ENCODE peak calls at places on chromosome 16, in five cellular contexts. C, S, L, E and Z are unnamed samples.

GRCh38 chr16:31016018-31016417 is 5.6 kb upstream of the STX1B start:
- DNase-seq in S (no peak), L (no peak), E (no peak), C (no peak), Z (no peak)

GRCh38 chr16:23274968-23275367 is 27.1 kb upstream of the SCNN1B start:
- DNase-seq in L (no peak), E (no peak), C (no peak), S (no peak), Z (no peak)

GRCh38 chr16:82630688-82631087 is 3.9 kb downstream of the CDH13 start:
- DNase-seq in E (peak), L (no peak), S (no peak), C (peak), Z (peak)

GRCh38 chr16:75559564-75560372 is 3.7 kb upstream of the TMEM231 start:
- DNase-seq in S (no peak), L (no peak), C (no peak), E (peak), Z (no peak)

GRCh38 chr16:35431829-35432663 is 1972.6 kb downstream of the TP53TG3F start:
- DNase-seq in C (no peak), S (no peak), L (no peak), E (no peak), Z (no peak)

GRCh38 chr16:4499196-4499555 is 23.0 kb downstream of the HMOX2 start:
- DNase-seq in E (no peak), L (no peak), C (no peak), S (no peak), Z (no peak)

GRCh38 chr16:11597268-11597690 is 10.6 kb upstream of the LITAF start:
- DNase-seq in L (no peak), C (no peak), S (peak), E (no peak), Z (no peak)

GRCh38 chr16:53323924-53324323 is 110.3 kb upstream of the RBL2 start:
- DNase-seq in L (no peak), C (no peak), S (no peak), E (no peak), Z (no peak)

GRCh38 chr16:12141073-12141472 is 164.5 kb downstream of the SNX29 start:
- DNase-seq in S (no peak), L (no peak), C (no peak), E (peak), Z (no peak)

GRCh38 chr16:16183562-16183961 is 39.7 kb downstream of the ABCC6 start:
- DNase-seq in E (no peak), C (no peak), L (no peak), S (no peak), Z (no peak)

GRCh38 chr16:12802661-12803060 is 1.0 kb downstream of the CPPED1 start:
- DNase-seq in E (no peak), C (no peak), L (no peak), S (no peak), Z (no peak)

GRCh38 chr16:79648846-79649245 is 48.3 kb upstream of the MAF start:
- DNase-seq in C (no peak), L (no peak), S (no peak), E (no peak), Z (no peak)

GRCh38 chr16:79656537-79657115 is 56.1 kb upstream of the MAF start:
- DNase-seq in E (no peak), C (no peak), L (no peak), S (no peak), Z (no peak)

GRCh38 chr16:79651363-79651762 is 50.8 kb upstream of the MAF start:
- DNase-seq in L (peak), S (no peak), C (no peak), E (peak), Z (peak)

GRCh38 chr16:79658301-79659001 is 57.9 kb upstream of the MAF start:
- DNase-seq in L (no peak), E (peak), C (no peak), S (no peak), Z (peak)

DNA sequence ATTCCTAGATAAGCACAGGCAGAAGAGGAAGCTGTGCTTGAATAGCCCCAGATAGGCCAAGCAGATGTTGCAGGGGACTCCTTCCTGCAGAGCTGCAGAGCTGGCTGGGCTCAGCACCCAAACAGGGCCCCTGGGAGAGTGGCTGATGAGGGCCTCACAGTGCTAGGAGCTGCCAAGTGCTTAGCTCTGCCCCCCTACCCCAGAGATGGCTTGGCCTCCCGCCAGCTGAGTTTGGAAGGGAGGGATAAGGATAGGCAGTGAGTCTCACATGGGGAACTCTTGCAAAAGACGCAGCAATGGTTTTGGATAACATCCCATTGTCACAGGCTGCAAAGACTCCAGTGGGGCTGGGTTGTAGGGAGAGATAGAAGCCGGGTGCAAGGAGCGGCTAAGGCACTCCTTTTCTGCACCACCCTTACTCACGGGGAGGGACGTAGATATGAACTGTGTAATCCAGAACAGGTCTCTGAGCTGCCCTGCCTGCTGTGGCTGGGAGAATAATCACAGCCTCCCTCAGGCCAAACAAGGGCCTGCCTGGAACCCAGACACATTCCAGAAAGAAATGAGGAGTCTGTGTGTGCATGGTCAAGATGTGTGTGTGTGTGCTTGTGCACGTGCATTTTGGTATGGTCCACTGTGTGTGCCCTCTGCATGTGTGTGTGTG is 52.9 kb upstream of the MAF start:
- DNase-seq in L (no peak), C (no peak), E (no peak), S (no peak), Z (peak)
- TF ChIP-seq CTCF in L (no peak), C (no peak), E (no peak), S (no peak), Z (no peak)

GRCh38 chr16:55433535-55433934 is 45.5 kb upstream of the MMP2 start:
- DNase-seq in C (no peak), L (no peak), S (no peak), E (no peak), Z (no peak)
- H3K27ac ChIP-seq in C (no peak), L (no peak), S (no peak), E (no peak), Z (no peak)

GRCh38 chr16:88402551-88402950 is 19.8 kb downstream of the ZNF469 start:
- DNase-seq in C (no peak), L (no peak), S (no peak), E (no peak), Z (no peak)

GRCh38 chr16:88404769-88405168 is 22.0 kb downstream of the ZNF469 start:
- DNase-seq in S (no peak), C (no peak), E (no peak), L (no peak), Z (no peak)

GRCh38 chr16:88401604-88402246 is 19.0 kb downstream of the ZNF469 start:
- DNase-seq in C (no peak), E (no peak), S (no peak), L (no peak), Z (no peak)

GRCh38 chr16:88405325-88406060 is 22.7 kb downstream of the ZNF469 start:
- DNase-seq in C (no peak), S (no peak), E (peak), L (no peak), Z (no peak)

DNA sequence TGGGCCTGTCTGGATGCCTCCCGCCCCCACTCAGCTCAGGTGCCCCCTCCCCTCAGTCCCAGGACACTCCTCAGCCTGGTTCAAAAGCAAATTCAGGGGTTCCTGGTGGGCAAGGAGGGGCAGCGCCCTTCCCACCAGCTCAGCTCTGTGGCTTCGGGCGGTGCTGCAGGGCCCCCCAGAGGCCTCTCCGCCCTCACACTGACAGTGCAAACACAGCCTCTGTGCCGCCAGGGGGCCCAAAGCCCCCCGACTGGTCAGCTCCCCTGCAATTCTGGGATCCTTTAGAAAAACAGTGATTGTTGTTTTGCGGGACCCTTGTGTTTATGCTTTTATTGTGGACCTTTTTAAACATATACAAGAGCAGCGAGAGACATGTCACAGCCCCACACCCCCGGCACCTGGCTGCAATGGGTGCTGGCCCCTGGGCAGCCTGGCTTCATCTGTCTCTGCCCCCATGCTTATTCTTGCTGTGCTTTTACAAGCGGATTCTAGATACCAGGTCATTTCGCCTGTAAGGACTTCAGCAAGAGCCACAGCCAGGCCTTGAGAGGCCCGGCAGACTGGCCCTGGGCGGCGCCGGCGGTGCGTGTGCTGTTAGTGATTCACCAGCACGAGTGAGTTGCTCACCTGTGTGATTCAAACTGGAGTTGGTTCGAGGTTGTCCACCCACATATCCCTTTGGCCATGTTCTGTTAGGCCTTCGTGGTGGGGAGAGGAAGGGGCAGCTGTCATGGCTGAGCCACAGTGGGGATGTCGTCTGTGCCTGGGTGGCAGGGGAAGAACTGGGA is 21.2 kb downstream of the ZNF469 start:
- DNase-seq in E (peak), L (no peak), S (no peak), C (no peak), Z (no peak)
- TF ChIP-seq CTCF in E (no peak), L (no peak), S (no peak), C (no peak), Z (no peak)

GRCh38 chr16:72644911-72645310 is 403.0 kb downstream of the ZFHX3 start:
- DNase-seq in S (no peak), L (no peak), E (no peak), C (no peak), Z (no peak)

GRCh38 chr16:72649254-72649944 is 398.5 kb downstream of the ZFHX3 start:
- DNase-seq in S (no peak), E (no peak), C (no peak), L (no peak), Z (no peak)

GRCh38 chr16:72646615-72647014 is 401.3 kb downstream of the ZFHX3 start:
- DNase-seq in S (no peak), L (no peak), C (peak), E (no peak), Z (no peak)

DNA sequence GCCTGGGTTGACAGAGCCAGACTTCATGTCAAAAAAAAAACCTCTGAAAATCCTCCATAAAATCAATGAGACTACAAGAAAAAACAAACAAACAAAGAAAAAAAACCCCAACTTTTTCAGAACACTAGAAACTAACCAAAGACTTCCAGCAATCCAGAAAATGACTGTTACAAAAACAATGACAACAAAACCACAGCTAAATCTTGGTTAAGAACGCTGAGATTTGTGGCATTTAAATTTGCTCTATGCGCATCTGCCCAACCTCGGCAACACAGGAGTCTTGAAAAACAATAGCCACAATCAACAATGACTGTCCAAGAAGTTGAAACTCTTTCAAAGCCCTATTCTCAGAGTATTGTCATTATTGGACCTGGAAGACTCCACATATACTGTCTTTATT is 402.4 kb downstream of the ZFHX3 start:
- DNase-seq in S (no peak), E (no peak), L (no peak), C (no peak), Z (no peak)
- H3K27ac ChIP-seq in S (no peak), E (no peak), L (no peak), C (no peak), Z (no peak)

DNA sequence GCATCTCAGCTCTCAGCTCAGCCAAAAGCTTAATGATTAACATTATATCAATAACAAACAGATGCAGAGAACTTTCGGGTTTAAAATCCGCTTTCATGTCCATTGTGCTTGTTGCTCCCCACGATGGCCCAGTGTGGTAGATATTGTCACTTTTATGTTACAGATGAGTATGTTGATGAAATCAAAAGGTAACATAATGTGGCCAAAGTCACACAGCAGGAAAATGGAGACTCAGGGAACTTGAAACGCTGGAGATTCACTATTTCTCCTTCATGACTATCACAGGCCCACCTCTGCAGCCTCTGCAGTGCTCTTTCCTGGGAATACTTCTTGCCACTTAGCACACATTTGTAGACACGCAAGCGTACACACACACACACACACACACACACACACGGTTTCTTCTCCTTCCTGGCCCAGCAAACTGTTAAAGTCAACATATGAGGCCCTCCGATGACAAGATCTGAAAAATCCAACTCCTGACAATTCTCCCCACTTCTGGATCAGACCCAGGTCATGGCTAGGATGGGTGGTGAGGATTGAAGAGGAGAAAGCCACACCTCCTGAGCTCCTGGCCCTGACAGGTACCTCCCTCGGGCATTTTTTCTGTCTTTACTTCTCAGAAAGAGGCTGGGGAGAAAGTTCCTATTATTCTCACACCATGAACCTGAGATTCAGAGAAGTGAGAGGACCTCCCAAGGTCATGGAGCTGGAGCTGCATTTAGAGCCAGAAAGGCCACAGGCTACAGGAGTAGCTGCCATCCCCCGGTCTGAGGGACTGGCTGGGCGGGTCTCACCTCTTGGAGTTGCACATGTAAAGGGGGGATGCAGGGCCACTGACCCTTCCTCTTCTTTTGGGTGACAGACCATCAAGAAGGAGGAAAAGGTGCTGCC is 9.7 kb downstream of the DRC7 start:
- DNase-seq in E (no peak), L (no peak), C (no peak), S (no peak), Z (no peak)
- TF ChIP-seq CTCF in E (no peak), L (no peak), C (no peak), S (no peak), Z (no peak)

DNA sequence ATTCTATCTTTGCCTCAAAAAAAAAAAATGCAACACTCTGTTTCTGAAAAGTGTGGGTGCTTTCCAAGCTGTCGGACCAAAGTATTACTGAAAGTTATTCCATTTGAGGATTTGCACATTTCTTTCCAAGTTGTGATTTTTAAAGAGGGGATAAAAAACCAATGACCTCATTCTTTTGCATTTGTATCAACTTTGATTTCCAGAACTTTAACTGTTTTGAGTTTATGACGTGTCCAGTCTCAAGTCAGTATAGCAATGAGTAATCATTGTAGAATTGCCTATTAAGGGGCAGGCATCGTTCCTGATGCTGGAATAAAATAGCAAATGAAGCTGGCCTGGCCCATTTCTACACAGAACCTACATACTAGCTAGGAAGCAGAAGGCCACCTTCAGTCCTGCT is 229.6 kb upstream of the RBFOX1 start:
- DNase-seq in L (no peak), C (no peak), E (no peak), S (no peak), Z (no peak)
- H3K27ac ChIP-seq in L (no peak), C (no peak), E (no peak), S (no peak), Z (no peak)

GRCh38 chr16:813916-814412 is 13.4 kb upstream of the GNG13 start:
- DNase-seq in E (no peak), L (no peak), S (no peak), C (no peak), Z (no peak)
- TF ChIP-seq CTCF in E (no peak), L (no peak), S (no peak), C (no peak), Z (no peak)

DNA sequence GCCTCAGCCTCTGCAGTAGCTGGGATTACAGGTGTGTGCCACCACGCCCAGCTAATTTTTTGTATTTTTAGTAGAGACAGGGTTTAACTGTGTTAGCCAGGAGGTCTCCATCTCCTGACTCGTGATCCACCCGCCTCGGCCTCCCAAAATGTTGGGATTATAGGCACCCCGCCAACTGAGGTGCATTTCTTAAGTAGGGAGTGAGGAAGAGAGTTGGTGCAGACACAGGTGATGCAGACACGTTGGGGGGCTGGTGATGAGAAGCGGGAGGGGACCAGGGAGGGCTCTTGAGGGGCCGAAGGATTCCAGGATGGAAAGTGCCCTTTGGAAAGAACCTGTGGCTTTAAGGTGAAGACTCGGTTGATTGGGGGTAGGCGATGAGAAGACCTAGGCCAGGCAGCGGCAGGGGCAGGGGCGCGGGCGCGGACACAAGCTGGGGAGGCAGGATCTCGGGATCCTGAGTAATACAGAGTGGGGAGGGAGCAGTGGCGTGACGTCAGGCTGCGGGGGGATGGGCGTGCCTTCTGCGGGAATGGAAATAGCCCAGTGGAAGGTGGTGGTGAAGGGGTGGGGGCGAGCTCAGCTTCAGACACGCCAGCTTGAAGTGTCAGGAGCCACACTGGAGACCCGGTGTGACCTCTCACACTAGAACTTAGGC is 2.5 kb upstream of the ATP6V0C start:
- DNase-seq in L (peak), S (peak), C (peak), E (peak), Z (no peak)
- H3K27ac ChIP-seq in L (no peak), S (no peak), C (no peak), E (no peak), Z (no peak)